ENCODE peak calls at places on chromosomes 13 and 19, in ten cellular contexts. P, L, Y, T, E, I, R, K, G and V are unnamed samples. For H3K27me3 and H3K36me3, the result is how much of the 10 kb centered on the place peaks cover.

GRCh38 chr13:28094311-28094710 is 6.1 kb downstream of the FLT3 start:
- DNase-seq in T (no peak), R (no peak), K (no peak), L (no peak), Y (no peak), P (no peak), G (no peak), I (no peak), E (no peak), V (no peak)

GRCh38 chr19:16373539-16373938 is 48.9 kb downstream of the KLF2 start:
- DNase-seq in L (no peak), I (no peak), K (no peak), Y (no peak), P (no peak), R (no peak), E (no peak), G (no peak), T (no peak), V (peak)

GRCh38 chr13:109625156-109625555 is 161.2 kb downstream of the IRS2 start:
- DNase-seq in R (no peak), I (no peak), P (no peak), E (no peak), G (no peak), K (no peak), T (no peak), Y (no peak), L (no peak), V (no peak)

GRCh38 chr19:58558623-58559274 is 338 bp upstream of the UBE2M start:
- DNase-seq in T (peak), P (peak), Y (peak), E (peak), I (peak), L (peak), K (peak), G (peak), R (peak), V (peak)

GRCh38 chr13:50283017-50283416 is 267.8 kb downstream of the KCNRG start:
- DNase-seq in K (no peak), I (no peak), G (no peak), P (no peak), R (peak), Y (no peak), L (no peak), T (no peak), E (no peak), V (no peak)

GRCh38 chr13:49214917-49215376 is 5.2 kb upstream of the MLNR start:
- DNase-seq in E (peak), L (no peak), P (no peak), R (peak), T (peak), Y (peak), K (peak), G (no peak), I (peak), V (peak)

GRCh38 chr19:9597027-9597426 is 12.7 kb upstream of the ZNF121 start:
- DNase-seq in G (no peak), E (no peak), I (no peak), L (no peak), P (no peak), K (no peak), R (peak), Y (no peak), T (no peak), V (peak)

GRCh38 chr13:47310376-47310775 is 413.5 kb upstream of the HTR2A start:
- DNase-seq in K (no peak), I (no peak), P (no peak), L (no peak), R (no peak), G (no peak), E (no peak), T (no peak), Y (no peak), V (no peak)

GRCh38 chr13:57063007-57063406 is 77.7 kb upstream of the PRR20A start:
- DNase-seq in L (no peak), Y (no peak), I (no peak), E (no peak), R (no peak), T (peak), P (no peak), G (no peak), K (no peak), V (no peak)

GRCh38 chr19:2675892-2676291 is 26.6 kb downstream of the GNG7 start:
- DNase-seq in P (no peak), I (no peak), R (no peak), G (no peak), Y (no peak), K (no peak), L (no peak), E (no peak), T (no peak), V (no peak)
- H3K27me3 ChIP-seq in P (under half), I (under half), R (under half), G (under half), Y (under half), K (under half), L (under half), E (under half), T (under half), V (half or more)

GRCh38 chr13:113855012-113855921 is 8.6 kb downstream of the GAS6 start:
- DNase-seq in R (no peak), P (peak), T (no peak), E (peak), K (peak), L (no peak), G (peak), Y (no peak), I (no peak), V (no peak)

GRCh38 chr13:113856716-113857065 is 7.2 kb downstream of the GAS6 start:
- DNase-seq in R (no peak), T (no peak), K (peak), Y (no peak), E (peak), G (peak), P (peak), L (no peak), I (no peak), V (peak)

GRCh38 chr13:113855931-113856715 is 7.8 kb downstream of the GAS6 start:
- DNase-seq in K (no peak), L (no peak), Y (no peak), P (peak), E (no peak), I (no peak), G (peak), R (no peak), T (no peak), V (no peak)

GRCh38 chr13:113859311-113860050 is 4.4 kb downstream of the GAS6 start:
- DNase-seq in R (no peak), Y (no peak), K (no peak), T (no peak), L (no peak), P (peak), G (no peak), I (no peak), E (no peak), V (no peak)

DNA sequence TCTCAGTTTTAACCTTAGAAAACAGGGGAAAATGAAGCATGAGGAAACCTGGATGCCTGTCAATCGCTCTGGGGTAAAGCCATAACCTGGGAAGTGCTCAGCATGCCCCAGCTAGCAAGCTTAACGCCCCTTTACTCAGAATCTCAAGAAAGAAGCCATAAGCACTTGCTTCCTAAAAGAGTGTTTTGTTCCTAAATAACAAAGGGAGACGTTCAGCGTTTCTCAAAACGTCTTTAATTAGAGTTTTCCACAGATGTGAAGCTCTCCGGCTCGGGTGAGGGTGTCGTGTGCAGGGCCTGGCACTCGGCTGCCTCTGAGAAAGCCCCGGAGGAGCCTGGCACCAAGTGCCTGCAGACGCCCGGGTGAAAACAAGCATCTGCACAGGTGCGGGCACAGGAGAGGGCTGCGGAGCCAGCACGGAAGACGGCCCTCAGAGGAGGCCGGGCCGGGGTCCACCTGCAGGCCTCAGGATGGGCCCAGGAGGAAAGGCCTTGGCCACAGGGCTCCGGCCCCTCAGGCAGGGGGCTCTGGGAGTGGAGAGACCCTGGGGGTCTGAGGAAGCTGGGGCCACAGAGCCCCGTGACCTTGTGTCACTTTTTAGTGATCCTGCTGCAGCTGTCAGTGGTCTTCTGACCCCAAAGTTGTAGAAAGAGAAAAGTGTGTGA is 6.2 kb downstream of the GAS6 start:
- DNase-seq in R (no peak), T (no peak), L (no peak), G (peak), E (no peak), K (peak), P (peak), I (no peak), Y (no peak), V (no peak)
- H3K27ac ChIP-seq in R (no peak), T (peak), L (no peak), G (peak), E (peak), K (no peak), P (no peak), I (no peak), Y (no peak), V (peak)

GRCh38 chr19:35019144-35019543 is 11.1 kb upstream of the SCN1B start:
- DNase-seq in E (no peak), Y (no peak), I (no peak), P (no peak), T (no peak), L (no peak), R (no peak), G (no peak), K (no peak), V (no peak)
- H3K36me3 ChIP-seq in E (under half), Y (half or more), I (under half), P (under half), T (half or more), L (half or more), R (half or more), G (half or more), K (half or more), V (under half)

GRCh38 chr13:77084755-77085154 is 57.8 kb upstream of the FBXL3 start:
- DNase-seq in I (no peak), G (no peak), E (no peak), P (no peak), R (no peak), L (no peak), Y (no peak), K (no peak), T (no peak), V (no peak)
- H3K27me3 ChIP-seq in I (under half), G (under half), E (under half), P (under half), R (under half), L (under half), Y (under half), K (under half), T (under half), V (under half)

DNA sequence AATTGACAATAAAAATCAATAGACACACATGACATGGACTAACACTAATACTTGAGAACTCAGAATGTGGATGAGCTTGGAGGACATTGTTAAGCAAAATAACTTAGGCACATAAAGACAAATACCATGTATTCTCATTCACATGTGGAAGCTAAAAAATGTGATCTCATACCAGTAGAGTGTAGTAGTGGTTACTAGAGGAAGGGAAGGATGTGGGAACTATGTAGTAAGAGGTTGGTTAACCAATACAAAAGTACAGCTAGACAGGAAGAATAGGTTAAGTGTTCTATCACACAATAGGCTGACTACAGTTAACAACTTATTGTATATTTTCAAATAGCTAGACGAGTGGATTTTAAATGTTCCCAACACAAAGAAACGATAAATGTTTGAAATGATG is 415.8 kb upstream of the KLF12 start:
- DNase-seq in G (no peak), L (no peak), R (peak), E (no peak), K (no peak), Y (no peak), P (no peak), I (no peak), T (peak), V (no peak)
- H3K27ac ChIP-seq in G (no peak), L (no peak), R (no peak), E (no peak), K (no peak), Y (no peak), P (no peak), I (no peak), T (no peak), V (no peak)